ENCODE peak calls at places on chromosomes 7 and 10, in eight cellular contexts. X is stimulated activated CD4-positive, alpha-beta T cell treated with anti-CD3 and anti-CD28 coated beads, Interleukin-2, amount 100 ng/mL, for 48 hours; A is central memory CD4-positive, alpha-beta T cell; D is stimulated activated CD8-positive, alpha-beta memory T cell treated with anti-CD3 and anti-CD28 coated beads, Interleukin-7, amount 100 ng/mL, for 24 hours; I is T-helper 9 cell; P is activated CD4-positive, alpha-beta T cell treated with anti-CD3 and anti-CD28 coated beads for 24 hours; N is anterior cingulate cortex; K is GM06990. J is an unnamed sample.

GRCh38 chr10:101780187-101780817 is 2.9 kb downstream of the NPM3 start:
- DNase-seq in I (no peak), N (no peak), X (no peak), D (no peak), K (no peak), P (no peak), A (peak), J (no peak)

GRCh38 chr7:79810945-79811344 is 323.7 kb upstream of the GNAI1 start:
- DNase-seq in D (no peak), N (no peak), P (no peak), K (no peak), X (no peak), A (no peak), I (no peak), J (no peak)

GRCh38 chr10:62728479-62728878 is 76.0 kb upstream of the ADO start:
- DNase-seq in K (no peak), X (no peak), D (no peak), N (no peak), A (no peak), P (no peak), I (no peak), J (no peak)

GRCh38 chr10:16894834-16895233 is 77.6 kb upstream of the RSU1 start:
- DNase-seq in N (no peak), D (no peak), P (no peak), K (no peak), I (no peak), A (no peak), X (no peak), J (no peak)

GRCh38 chr10:133182190-133182589 is 22.2 kb downstream of the KNDC1 start:
- DNase-seq in N (no peak), A (no peak), P (no peak), X (no peak), I (no peak), K (no peak), D (no peak), J (no peak)

GRCh38 chr10:86376403-86376802 is 9.8 kb upstream of the GRID1 start:
- DNase-seq in A (no peak), K (no peak), X (no peak), I (no peak), N (no peak), P (no peak), D (no peak), J (no peak)

GRCh38 chr10:102408728-102409603 is 9.6 kb downstream of the PSD start:
- DNase-seq in X (peak), D (no peak), I (peak), K (no peak), N (peak), A (peak), P (peak), J (no peak)

GRCh38 chr7:139697031-139697430 is 80.8 kb downstream of the HIPK2 start:
- DNase-seq in D (no peak), N (no peak), P (no peak), K (no peak), X (no peak), A (no peak), I (no peak), J (no peak)

GRCh38 chr7:26090927-26091519 is 61.0 kb upstream of the NFE2L3 start:
- DNase-seq in N (peak), I (no peak), A (peak), K (no peak), D (no peak), P (no peak), X (no peak), J (peak)

GRCh38 chr10:10533417-10533816 is 484.3 kb upstream of the CELF2 start:
- DNase-seq in A (no peak), K (no peak), X (no peak), D (no peak), P (no peak), I (no peak), N (no peak), J (no peak)

GRCh38 chr10:130029209-130029608 is 65.1 kb upstream of the EBF3 start:
- DNase-seq in I (no peak), K (no peak), D (no peak), N (no peak), A (no peak), X (no peak), P (no peak), J (no peak)

GRCh38 chr7:33300131-33300530 is 170.8 kb downstream of the BBS9 start:
- DNase-seq in P (no peak), D (no peak), N (no peak), I (no peak), X (no peak), K (no peak), A (no peak), J (no peak)

GRCh38 chr7:112112822-112113255 is 93.4 kb downstream of the DOCK4 start:
- DNase-seq in P (no peak), N (peak), A (no peak), K (no peak), X (no peak), I (no peak), D (no peak), J (no peak)

GRCh38 chr7:30976381-30976780 is 12.6 kb downstream of the GHRHR start:
- DNase-seq in K (no peak), D (no peak), P (no peak), N (no peak), A (no peak), I (no peak), X (no peak), J (no peak)

GRCh38 chr7:1758417-1758858 is 88.4 kb downstream of the ELFN1 start:
- DNase-seq in A (no peak), I (no peak), N (no peak), D (no peak), X (peak), K (no peak), P (no peak), J (no peak)

GRCh38 chr7:101559586-101559985 is 69.5 kb downstream of the MYL10 start:
- DNase-seq in K (no peak), A (no peak), I (no peak), D (no peak), P (no peak), X (no peak), N (no peak), J (no peak)

GRCh38 chr10:42961776-42962119 is 115.1 kb upstream of the RET start:
- DNase-seq in N (no peak), A (no peak), P (no peak), K (no peak), X (no peak), D (no peak), I (no peak), J (no peak)

GRCh38 chr10:114102253-114102652 is 58.6 kb downstream of the ADRB1 start:
- DNase-seq in K (no peak), D (no peak), P (no peak), I (no peak), X (no peak), N (no peak), A (no peak), J (no peak)

GRCh38 chr7:27262121-27262520 is 19.5 kb downstream of the EVX1 start:
- DNase-seq in P (no peak), I (no peak), D (no peak), K (no peak), A (no peak), X (no peak), N (no peak), J (no peak)

GRCh38 chr7:85185355-85186082 is 1.3 kb downstream of the SEMA3D start:
- DNase-seq in X (no peak), A (no peak), K (peak), D (no peak), P (no peak), N (peak), I (no peak), J (no peak)